ENCODE peak calls at places on chromosome 16, in nine cellular contexts. E is NCI-H1436; Y is transverse colon; T is activated gamma-delta T cell treated with anti-CD3 and anti-CD28 coated beads, Interleukin-2, amount 50 U/mL, for 16 hours; G is MM.1S; X is pons; U is skeletal muscle cell; D is HT1080; K is HTR-8/SVneo. I is an unnamed sample.

GRCh38 chr16:1422076-1422475 is 1.5 kb upstream of the UQCC4 start:
- DNase-seq in U (no peak), T (no peak), K (no peak), Y (no peak), X (no peak), G (no peak), E (no peak), D (no peak), I (no peak)

GRCh38 chr16:2296662-2297505 is 29.0 kb upstream of the RNPS1 start:
- DNase-seq in E (no peak), X (no peak), Y (no peak), U (peak), G (peak), D (peak), T (no peak), K (peak), I (peak)

GRCh38 chr16:54241525-54241924 is 45.1 kb downstream of the IRX3 start:
- DNase-seq in D (no peak), T (no peak), G (no peak), U (no peak), E (no peak), K (no peak), X (peak), Y (no peak), I (no peak)

GRCh38 chr16:27234171-27234570 is 30.8 kb downstream of the KDM8 start:
- DNase-seq in E (no peak), T (no peak), U (no peak), G (no peak), K (no peak), Y (no peak), X (no peak), D (no peak), I (no peak)

GRCh38 chr16:69820926-69821541 is 58.9 kb downstream of the WWP2 start:
- DNase-seq in K (no peak), E (no peak), X (peak), U (no peak), Y (no peak), T (no peak), G (no peak), D (no peak), I (no peak)

GRCh38 chr16:90057738-90058173 is 19.4 kb downstream of the PRDM7 start:
- DNase-seq in T (no peak), D (peak), E (no peak), U (peak), K (peak), G (no peak), Y (no peak), X (no peak), I (no peak)

GRCh38 chr16:4207683-4208528 is 34.0 kb downstream of the SRL start:
- DNase-seq in D (no peak), G (no peak), Y (no peak), X (no peak), E (no peak), T (no peak), U (no peak), K (no peak), I (no peak)

GRCh38 chr16:89689142-89689541 is 2.7 kb downstream of the CDK10 start:
- DNase-seq in U (no peak), E (no peak), T (no peak), X (no peak), D (no peak), Y (no peak), G (no peak), K (no peak), I (no peak)

GRCh38 chr16:88770459-88771293 is 14.3 kb downstream of the PIEZO1 start:
- DNase-seq in X (no peak), E (no peak), G (no peak), D (no peak), Y (peak), K (no peak), T (peak), U (peak), I (peak)

GRCh38 chr16:29011851-29012250 is 27.0 kb downstream of the LAT start:
- DNase-seq in G (no peak), X (no peak), U (no peak), K (no peak), D (no peak), E (no peak), T (no peak), Y (no peak), I (no peak)

GRCh38 chr16:69371564-69371963 is 14.2 kb downstream of the TERF2 start:
- DNase-seq in K (no peak), T (no peak), D (no peak), E (no peak), U (no peak), Y (no peak), G (no peak), X (no peak), I (no peak)

GRCh38 chr16:4799171-4799855 is 3.1 kb downstream of the ROGDI start:
- DNase-seq in D (no peak), G (no peak), U (no peak), Y (no peak), E (no peak), X (no peak), K (no peak), T (no peak), I (no peak)

GRCh38 chr16:35752773-35753558 is 2293.6 kb downstream of the TP53TG3F start:
- DNase-seq in Y (no peak), G (no peak), X (no peak), T (no peak), K (no peak), E (no peak), U (no peak), D (no peak), I (no peak)

GRCh38 chr16:21260870-21261791 is 17.0 kb downstream of the CRYM start:
- DNase-seq in G (no peak), X (no peak), Y (peak), T (no peak), D (peak), U (peak), K (peak), E (peak), I (peak)

GRCh38 chr16:65547799-65548446 is 426.1 kb upstream of the CDH11 start:
- DNase-seq in E (no peak), U (peak), Y (no peak), X (no peak), K (no peak), G (no peak), D (peak), T (no peak), I (no peak)

GRCh38 chr16:4328580-4329353 is 12.9 kb downstream of the GLIS2 start:
- DNase-seq in T (no peak), Y (no peak), U (no peak), E (no peak), D (no peak), K (no peak), G (no peak), X (no peak), I (no peak)

GRCh38 chr16:87254271-87254670 is 62.9 kb downstream of the C16orf95 start:
- DNase-seq in X (no peak), Y (no peak), D (no peak), E (no peak), U (no peak), K (no peak), T (no peak), G (no peak), I (no peak)

GRCh38 chr16:51813609-51814008 is 662.5 kb upstream of the SALL1 start:
- DNase-seq in G (no peak), U (no peak), E (no peak), K (no peak), X (no peak), T (no peak), Y (no peak), D (no peak), I (no peak)

GRCh38 chr16:78584213-78584860 is 484.9 kb downstream of the WWOX start:
- DNase-seq in X (no peak), K (no peak), Y (no peak), T (no peak), G (no peak), U (no peak), D (no peak), E (no peak), I (no peak)

GRCh38 chr16:85010931-85011845 is at the start of gene ZDHHC7:
- DNase-seq in E (peak), Y (peak), G (peak), X (peak), T (peak), U (no peak), K (peak), D (peak), I (peak)

GRCh38 chr16:11497851-11498289 is 88.8 kb downstream of the LITAF start:
- DNase-seq in G (no peak), Y (no peak), E (no peak), K (no peak), U (no peak), X (peak), T (no peak), D (peak), I (peak)

GRCh38 chr16:70589998-70590471 is 56.3 kb upstream of the IL34 start:
- DNase-seq in X (no peak), Y (no peak), T (no peak), D (no peak), K (peak), U (peak), E (no peak), G (no peak), I (peak)

GRCh38 chr16:69798466-69798865 is 36.3 kb downstream of the WWP2 start:
- DNase-seq in D (no peak), G (no peak), E (no peak), K (no peak), Y (no peak), X (peak), U (no peak), T (no peak), I (no peak)